ENCODE peak calls at places on chromosomes 13 and 19, in nine cellular contexts. T is tibial nerve, A is testis, Y is body of pancreas, W is uterus, C is transverse colon, O is ovary, N is breast epithelium, Q is HepG2. P is an unnamed sample.

GRCh38 chr13:46908511-46908910 is 11.7 kb upstream of the HTR2A start:
- DNase-seq in N (no peak), T (no peak), W (no peak), Q (no peak), Y (no peak), O (no peak), A (no peak), C (no peak), P (no peak)

GRCh38 chr13:33992891-33993336 is 175.0 kb downstream of the RFC3 start:
- DNase-seq in W (no peak), Q (peak; percentile 72), A (no peak), Y (no peak), N (no peak), C (no peak), T (no peak), O (no peak), P (no peak)

GRCh38 chr19:52170863-52171320 is 529 bp downstream of the ZNF836 start:
- DNase-seq in C (peak; percentile 27), Q (no peak), A (peak; percentile 24), T (no peak), W (peak; percentile 29), Y (peak; percentile 33), O (peak; percentile 35), N (no peak), P (no peak)

GRCh38 chr13:113724780-113725315 is 34.2 kb upstream of the TMEM255B start:
- DNase-seq in Q (peak; percentile 53), Y (peak; percentile 81), O (peak; percentile 29), A (peak; percentile 84), T (peak; percentile 58), C (peak; percentile 73), W (peak; percentile 71), N (peak; percentile 84), P (peak; percentile 31)

GRCh38 chr13:71590654-71591148 is 276.3 kb downstream of the DACH1 start:
- DNase-seq in Y (no peak), A (no peak), C (no peak), N (no peak), Q (no peak), O (no peak), W (no peak), T (no peak), P (no peak)

GRCh38 chr13:112374271-112374670 is 1.9 kb upstream of the SPACA7 start:
- DNase-seq in A (no peak), C (no peak), T (no peak), O (no peak), N (no peak), Y (no peak), Q (no peak), W (no peak), P (no peak)

GRCh38 chr13:36788276-36788675 is 30.7 kb upstream of the RFXAP start:
- DNase-seq in T (no peak), A (no peak), C (no peak), O (no peak), N (no peak), Q (no peak), W (no peak), Y (no peak), P (no peak)

GRCh38 chr19:36460046-36460445 is 29.3 kb downstream of the ZNF566 start:
- DNase-seq in A (no peak), W (no peak), C (no peak), Y (no peak), Q (no peak), T (no peak), N (no peak), O (no peak), P (no peak)

GRCh38 chr13:32384702-32385101 is 43.2 kb downstream of the N4BP2L1 start:
- DNase-seq in A (no peak), T (no peak), W (no peak), N (no peak), C (no peak), O (no peak), Y (no peak), Q (no peak), P (no peak)

GRCh38 chr19:32675720-32676185 is at the start of gene RGS9BP:
- DNase-seq in O (peak; percentile 81), Q (peak; percentile 36), W (peak; percentile 73), A (peak; percentile 79), N (peak; percentile 69), T (peak; percentile 54), C (peak; percentile 87), Y (peak; percentile 66), P (no peak)

DNA sequence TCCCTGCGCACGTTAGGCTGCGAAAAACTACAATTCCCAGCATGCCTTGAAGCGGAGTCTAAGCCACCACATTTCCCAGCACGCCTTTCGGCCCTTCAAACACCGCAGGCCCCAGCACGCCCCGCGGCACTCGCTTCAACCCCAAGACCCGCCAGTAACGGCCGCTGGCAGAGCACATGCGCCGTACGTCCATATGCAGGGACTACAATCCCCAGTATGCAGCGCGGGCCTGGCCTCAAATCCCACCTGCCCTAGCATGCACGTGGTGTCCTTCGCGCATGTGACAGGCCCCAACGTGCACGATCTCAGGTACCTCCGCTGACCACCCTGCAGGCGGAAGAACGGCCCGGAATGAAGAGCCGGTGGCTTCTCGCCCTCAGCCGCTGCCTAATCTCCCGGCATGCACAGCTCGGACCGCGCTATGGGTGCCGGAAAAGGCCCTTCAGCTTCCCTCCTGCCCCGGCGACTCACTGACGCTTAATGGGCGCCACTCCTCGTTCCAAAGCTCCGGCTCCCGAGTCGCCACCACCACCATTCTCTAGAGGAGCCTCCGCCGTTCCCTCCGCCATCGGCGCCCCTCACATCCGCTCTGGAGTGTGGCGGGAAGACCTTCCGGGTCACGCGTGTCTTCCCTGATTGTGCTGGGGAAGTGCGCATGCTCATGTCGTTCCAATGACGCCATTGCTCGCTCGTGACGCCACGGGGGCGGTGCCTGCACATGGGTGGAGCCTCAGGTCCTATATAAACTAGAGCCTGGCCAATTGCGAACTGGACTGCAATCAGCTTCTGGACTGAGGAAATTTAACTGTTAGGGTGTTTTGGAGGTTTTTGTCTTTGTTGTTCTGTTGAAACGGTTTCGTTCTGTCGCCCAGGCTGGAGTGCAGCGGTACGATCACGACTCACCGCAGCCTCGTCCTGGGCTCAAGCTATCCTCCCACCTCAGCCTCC is at the start of gene DUS3L:
- DNase-seq in W (peak; percentile 93), Y (peak; percentile 96), Q (peak; percentile 97), A (peak; percentile 99), T (peak; percentile 94), N (peak; percentile 96), O (peak; percentile 97), C (peak; percentile 97), P (peak; percentile 92)
- TF ChIP-seq POLR2A in W (peak; percentile 68), Y (peak; percentile 60), Q (peak; percentile 60), A (no peak), T (no peak), N (peak; percentile 68), O (peak; percentile 64), C (peak; percentile 84), P (peak; percentile 76)

DNA sequence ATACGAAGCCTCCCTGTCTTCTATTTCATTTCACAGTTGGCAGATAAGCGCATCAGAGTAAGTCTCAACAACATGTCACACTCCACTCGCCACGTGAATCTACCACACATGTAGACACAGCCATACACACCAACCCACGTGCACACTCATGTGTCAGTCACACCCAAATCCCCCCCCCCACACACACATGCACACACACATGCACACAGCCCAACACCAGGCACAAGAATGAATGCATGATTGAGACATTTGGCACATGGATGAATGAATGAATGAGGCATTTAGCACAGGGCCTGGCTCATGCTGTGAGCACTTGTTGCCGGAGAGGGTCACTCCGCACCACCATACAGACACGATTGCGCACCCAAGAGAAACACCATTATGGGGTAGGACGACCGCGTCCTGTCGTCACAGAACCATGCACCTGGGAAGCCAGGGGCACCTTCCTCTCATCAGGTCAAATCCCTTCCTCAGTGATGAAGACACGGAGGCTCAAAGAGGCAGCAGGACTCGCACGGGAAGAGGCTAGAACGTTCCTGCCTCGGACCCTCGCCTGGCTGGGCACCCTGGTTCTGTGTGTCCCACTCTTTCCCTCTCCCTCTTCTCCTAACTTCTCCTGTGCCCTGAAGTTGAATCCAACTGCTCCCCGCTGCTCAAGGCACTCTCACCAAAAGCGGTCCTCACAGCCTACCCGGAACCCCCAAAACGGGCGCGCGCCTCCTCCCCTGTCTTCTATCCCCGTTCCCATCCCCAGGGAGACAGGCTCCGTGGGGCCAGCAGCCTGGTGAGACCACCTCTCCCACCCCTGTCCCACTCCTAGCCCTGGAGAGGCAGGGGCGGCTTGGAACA is 1.4 kb downstream of the MEIS3 start:
- DNase-seq in C (no peak), W (no peak), A (no peak), O (no peak), T (no peak), N (no peak), Q (no peak), Y (no peak), P (no peak)
- H3K27me3 ChIP-seq in C (peaks cover 75% of the 10 kb centered on the region), W (no peaks in the 10 kb centered on the region), A (no peaks in the 10 kb centered on the region), O (no peaks in the 10 kb centered on the region), T (no peaks in the 10 kb centered on the region), N (peaks cover 6% of the 10 kb centered on the region), Q (peaks cover 14% of the 10 kb centered on the region), Y (no peaks in the 10 kb centered on the region), P (peaks cover 97% of the 10 kb centered on the region)

GRCh38 chr13:18948012-18948663 is 233.5 kb downstream of the TUBA3C start:
- DNase-seq in Y (no peak), O (no peak), W (no peak), C (no peak), T (no peak), A (no peak), Q (no peak), N (no peak), P (no peak)
- H3K9me3 ChIP-seq in Y (no peaks in the 10 kb centered on the region), O (no peaks in the 10 kb centered on the region), W (no peaks in the 10 kb centered on the region), C (peaks cover 3% of the 10 kb centered on the region), T (no peaks in the 10 kb centered on the region), A (no peaks in the 10 kb centered on the region), Q (peaks cover 26% of the 10 kb centered on the region), N (no peaks in the 10 kb centered on the region), P (no peaks in the 10 kb centered on the region)

GRCh38 chr19:2087621-2088100 is 8.5 kb downstream of the MOB3A start:
- DNase-seq in T (no peak), A (no peak), Q (no peak), N (no peak), O (no peak), W (no peak), C (peak; percentile 50), Y (no peak), P (no peak)
- TF ChIP-seq POLR2A in T (no peak), A (no peak), Q (peak; percentile 12), N (no peak), O (no peak), W (no peak), C (no peak), Y (no peak), P (no peak)

DNA sequence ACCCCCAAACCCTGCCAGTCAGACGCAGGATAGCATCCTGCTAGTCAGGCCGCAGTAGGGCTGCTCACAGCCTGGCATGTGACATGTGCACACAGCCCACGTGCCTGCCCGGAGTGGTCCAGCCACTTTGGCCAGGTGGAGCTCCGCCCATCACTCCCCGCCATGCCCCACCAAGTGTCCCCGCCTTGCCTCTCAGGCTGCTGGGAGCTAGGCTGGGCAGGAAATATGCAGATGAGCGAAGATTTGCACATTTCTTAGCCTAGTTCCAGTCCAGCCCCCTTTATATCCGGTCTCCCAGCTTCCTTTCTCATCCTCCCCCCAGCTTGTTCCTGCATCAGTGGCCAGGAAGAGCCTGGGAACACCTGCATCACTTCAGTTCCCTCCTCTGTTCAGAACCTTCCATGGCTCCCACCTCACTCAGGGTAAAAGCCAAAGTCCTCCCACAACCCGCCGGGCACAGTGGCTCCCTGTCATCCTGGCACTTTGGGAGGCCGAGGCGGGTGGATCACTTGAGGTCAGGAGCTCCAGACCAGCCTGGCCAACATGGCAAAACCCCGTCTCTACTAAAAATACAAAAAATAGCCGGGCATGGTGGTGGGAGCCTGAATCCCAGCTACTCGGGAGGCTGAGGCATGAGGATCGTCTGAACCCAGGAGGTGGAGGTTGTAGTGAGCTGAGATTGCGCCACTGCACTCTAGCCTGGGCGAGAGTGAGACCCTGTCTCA is 2.3 kb upstream of the DOCK6 start:
- DNase-seq in Q (peak; percentile 31), Y (no peak), A (no peak), C (peak; percentile 88), W (no peak), O (no peak), T (no peak), N (no peak), P (no peak)
- H3K27me3 ChIP-seq in Q (peaks cover 2% of the 10 kb centered on the region), Y (no peaks in the 10 kb centered on the region), A (no peaks in the 10 kb centered on the region), C (no peaks in the 10 kb centered on the region), W (no peaks in the 10 kb centered on the region), O (no peaks in the 10 kb centered on the region), T (no peaks in the 10 kb centered on the region), N (no peaks in the 10 kb centered on the region), P (no peaks in the 10 kb centered on the region)

P was measured in esophagus squamous epithelium.